ENCODE peak calls at places on chromosomes 1 and 21, in six cellular contexts. F, A, N, E, Q and M are unnamed samples. For H3K27me3 and H3K36me3, the result is how much of the 10 kb centered on the place peaks cover.

GRCh38 chr1:26280333-26281042 is 602 bp downstream of the SH3BGRL3 start:
- DNase-seq in F (peak), A (peak), N (no peak), E (peak), Q (peak), M (no peak)

GRCh38 chr1:57208903-57209302 is 215.0 kb downstream of the DAB1 start:
- DNase-seq in F (no peak), A (no peak), N (no peak), E (no peak), Q (no peak), M (no peak)

GRCh38 chr1:228098323-228098931 is 4.7 kb downstream of the C1orf35 start:
- DNase-seq in F (no peak), A (no peak), N (no peak), E (peak), Q (no peak), M (no peak)

GRCh38 chr1:76330993-76331603 is 256.6 kb downstream of the ST6GALNAC3 start:
- DNase-seq in F (peak), A (peak), N (peak), E (peak), Q (peak), M (peak)

GRCh38 chr1:159790237-159790917 is 9.6 kb downstream of the DUSP23 start:
- DNase-seq in F (peak), A (no peak), N (peak), E (peak), Q (peak), M (no peak)

GRCh38 chr1:178146456-178146855 is 52.6 kb downstream of the RASAL2 start:
- DNase-seq in F (no peak), A (peak), N (no peak), E (no peak), Q (no peak), M (no peak)

GRCh38 chr1:22284236-22284635 is 141.3 kb upstream of the WNT4 start:
- DNase-seq in F (no peak), A (no peak), N (no peak), E (no peak), Q (no peak), M (no peak)

GRCh38 chr21:40568756-40569155 is 278.2 kb downstream of the DSCAM start:
- DNase-seq in F (no peak), A (no peak), N (no peak), E (no peak), Q (no peak), M (no peak)

GRCh38 chr1:232682248-232682647 is 52.3 kb upstream of the SIPA1L2 start:
- DNase-seq in F (no peak), A (peak), N (no peak), E (no peak), Q (no peak), M (no peak)

GRCh38 chr1:47804127-47804526 is 193.1 kb downstream of the TRABD2B start:
- DNase-seq in F (no peak), A (no peak), N (no peak), E (no peak), Q (no peak), M (no peak)

GRCh38 chr1:235160395-235160964 is 570 bp downstream of the RBM34 start:
- DNase-seq in F (no peak), A (peak), N (no peak), E (no peak), Q (peak), M (peak)

GRCh38 chr1:158112994-158113758 is 67.5 kb upstream of the CD1D start:
- DNase-seq in F (peak), A (peak), N (peak), E (no peak), Q (peak), M (no peak)

GRCh38 chr1:192544983-192545393 is 30.6 kb upstream of the RGS1 start:
- DNase-seq in F (peak), A (peak), N (no peak), E (no peak), Q (peak), M (peak)

GRCh38 chr1:180369061-180369460 is 133.3 kb downstream of the ACBD6 start:
- DNase-seq in F (no peak), A (no peak), N (no peak), E (no peak), Q (no peak), M (no peak)

GRCh38 chr1:90616395-90616794 is 100.7 kb downstream of the BARHL2 start:
- DNase-seq in F (no peak), A (no peak), N (no peak), E (peak), Q (peak), M (no peak)

DNA sequence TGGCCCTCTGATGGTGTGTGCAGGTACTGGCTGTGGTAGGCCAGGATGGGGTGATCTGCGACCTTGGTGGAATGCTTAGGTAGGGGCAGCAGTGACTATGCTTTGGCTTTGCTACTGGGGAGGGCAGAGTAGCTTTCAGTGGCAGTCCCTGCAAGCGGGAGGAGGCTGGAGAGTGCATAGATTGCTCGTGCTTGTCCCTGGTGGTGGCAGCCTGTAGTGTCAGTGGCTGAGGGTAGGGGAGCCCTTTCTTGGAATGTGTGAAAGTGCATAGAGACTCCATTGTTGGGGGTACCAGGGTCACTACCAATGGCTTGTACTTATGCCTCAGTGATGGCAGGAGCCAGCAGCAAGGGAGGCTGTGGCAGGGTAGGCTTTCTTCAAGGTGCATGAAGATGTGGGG is 582.6 kb downstream of the MRPL39 start:
- DNase-seq in F (no peak), A (no peak), N (no peak), E (no peak), Q (no peak), M (no peak)
- H3K4me2 ChIP-seq in F (no peak), A (no peak), N (no peak), E (no peak), Q (no peak), M (no peak)

GRCh38 chr1:224719716-224720115 is 103.6 kb downstream of the CNIH3 start:
- DNase-seq in F (no peak), A (no peak), N (no peak), E (no peak), Q (no peak), M (no peak)
- H3K27me3 ChIP-seq in F (under half), A (under half), N (under half), E (under half), Q (under half), M (under half)

GRCh38 chr1:204222006-204222872 is 8.5 kb upstream of the GOLT1A start:
- DNase-seq in F (no peak), A (no peak), N (no peak), E (no peak), Q (no peak), M (no peak)

GRCh38 chr1:204225841-204226745 is 12.3 kb upstream of the GOLT1A start:
- DNase-seq in F (no peak), A (peak), N (no peak), E (no peak), Q (no peak), M (peak)

GRCh38 chr1:204227351-204227750 is 13.6 kb upstream of the GOLT1A start:
- DNase-seq in F (no peak), A (no peak), N (no peak), E (peak), Q (no peak), M (no peak)

GRCh38 chr1:204223129-204223860 is 9.5 kb upstream of the GOLT1A start:
- DNase-seq in F (no peak), A (no peak), N (no peak), E (no peak), Q (no peak), M (no peak)

GRCh38 chr1:204224655-204225054 is 10.9 kb upstream of the GOLT1A start:
- DNase-seq in F (no peak), A (peak), N (no peak), E (no peak), Q (peak), M (no peak)
- H3K36me3 ChIP-seq in F (under half), A (under half), N (under half), E (under half), Q (under half), M (under half)

GRCh38 chr1:150018165-150018564 is 7.6 kb upstream of the OTUD7B start:
- DNase-seq in F (no peak), A (no peak), N (no peak), E (no peak), Q (no peak), M (no peak)
- H3K4me2 ChIP-seq in F (no peak), A (no peak), N (no peak), E (no peak), Q (no peak), M (no peak)

GRCh38 chr1:2606806-2607680 is 20.5 kb downstream of the PRXL2B start:
- DNase-seq in F (no peak), A (no peak), N (no peak), E (no peak), Q (no peak), M (no peak)

GRCh38 chr1:2607681-2608041 is 21.1 kb downstream of the PRXL2B start:
- DNase-seq in F (no peak), A (no peak), N (no peak), E (no peak), Q (no peak), M (no peak)

GRCh38 chr1:2610036-2610720 is 22.6 kb downstream of the MMEL1 start:
- DNase-seq in F (no peak), A (no peak), N (no peak), E (no peak), Q (no peak), M (no peak)

GRCh38 chr1:2609271-2610035 is 22.9 kb downstream of the PRXL2B start:
- DNase-seq in F (no peak), A (no peak), N (no peak), E (no peak), Q (no peak), M (no peak)

DNA sequence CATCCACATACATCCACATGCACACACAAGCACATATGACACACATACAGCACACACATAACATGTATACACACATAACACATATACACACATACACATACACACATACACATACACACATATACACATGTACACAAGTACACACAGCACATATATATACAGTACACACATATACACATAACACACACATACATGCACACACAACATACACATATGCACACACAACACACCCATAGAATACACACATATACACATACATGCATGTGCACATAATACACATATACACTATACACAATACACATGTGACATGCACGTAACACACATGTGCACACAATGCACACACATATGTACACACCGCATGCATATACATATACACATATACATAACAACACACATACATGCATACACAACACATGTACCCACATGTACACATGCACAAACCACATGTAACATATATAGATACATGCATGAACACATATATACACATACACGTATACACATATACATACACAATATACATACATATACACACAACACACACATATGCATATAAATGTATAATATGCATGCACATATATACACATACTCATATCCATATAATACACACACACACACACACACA is 22.0 kb downstream of the PRXL2B start:
- DNase-seq in F (no peak), A (no peak), N (no peak), E (no peak), Q (no peak), M (no peak)
- H3K27me3 ChIP-seq in F (half or more), A (under half), N (under half), E (under half), Q (under half), M (half or more)

GRCh38 chr1:231351816-231352215 is 13.7 kb downstream of the SPRTN start:
- DNase-seq in F (no peak), A (no peak), N (no peak), E (no peak), Q (no peak), M (no peak)
- H3K36me3 ChIP-seq in F (under half), A (under half), N (half or more), E (half or more), Q (under half), M (under half)

GRCh38 chr1:179230721-179231120 is 1.2 kb upstream of the ABL2 start:
- DNase-seq in F (no peak), A (no peak), N (no peak), E (no peak), Q (no peak), M (no peak)
- H3K4me2 ChIP-seq in F (no peak), A (peak), N (no peak), E (peak), Q (peak), M (peak)